ENCODE peak calls at places on chromosome 18, in eight cellular contexts. B is stimulated activated CD8-positive, alpha-beta memory T cell treated with anti-CD3 and anti-CD28 coated beads, Interleukin-4, amount 100 ng/mL, for 4 hours; W is neural crest cell; L is bronchial epithelial cell; T is naive B cell; K is fibroblast of lung; X is progenitor cell of endocrine pancreas; R is activated naive CD4-positive, alpha-beta T cell. Z is an unnamed sample.

GRCh38 chr18:77405096-77405495 is 155.4 kb downstream of the GALR1 start:
- DNase-seq in B (no peak), W (no peak), L (no peak), T (no peak), K (no peak), X (no peak), R (no peak), Z (no peak)

GRCh38 chr18:2304378-2305175 is 266.7 kb downstream of the METTL4 start:
- DNase-seq in B (no peak), W (no peak), L (peak; percentile 92), T (no peak), K (no peak), X (no peak), R (no peak), Z (no peak)

GRCh38 chr18:50320719-50321118 is 33.2 kb upstream of the CXXC1 start:
- DNase-seq in B (no peak), W (no peak), L (no peak), T (no peak), K (no peak), X (no peak), R (no peak), Z (no peak)

GRCh38 chr18:4921548-4921947 is 275.5 kb downstream of the AKAIN1 start:
- DNase-seq in B (no peak), W (no peak), L (no peak), T (no peak), K (no peak), X (no peak), R (no peak), Z (no peak)

GRCh38 chr18:51390695-51391094 is 193.2 kb upstream of the MEX3C start:
- DNase-seq in B (no peak), W (no peak), L (peak; percentile 57), T (no peak), K (no peak), X (no peak), R (no peak), Z (no peak)

GRCh38 chr18:28984731-28985130 is 807.8 kb upstream of the CDH2 start:
- DNase-seq in B (no peak), W (no peak), L (peak; percentile 50), T (no peak), K (no peak), X (no peak), R (no peak), Z (no peak)

GRCh38 chr18:35938158-35938557 is 34.3 kb upstream of the RMP24 start:
- DNase-seq in B (no peak), W (no peak), L (peak; percentile 71), T (no peak), K (peak; percentile 16), X (no peak), R (no peak), Z (no peak)

GRCh38 chr18:51559902-51560287 is 362.4 kb upstream of the MEX3C start:
- DNase-seq in B (no peak), W (no peak), L (peak; percentile 8), T (no peak), K (no peak), X (no peak), R (no peak), Z (no peak)

GRCh38 chr18:35026407-35027061 is 14.7 kb upstream of the MAPRE2 start:
- DNase-seq in B (no peak), W (no peak), L (no peak), T (peak; percentile 41), K (no peak), X (no peak), R (no peak), Z (no peak)

GRCh38 chr18:5604778-5605177 is 61.0 kb upstream of the EPB41L3 start:
- DNase-seq in B (no peak), W (no peak), L (no peak), T (no peak), K (no peak), X (no peak), R (no peak), Z (no peak)

GRCh38 chr18:5546660-5547059 is 2.9 kb upstream of the EPB41L3 start:
- DNase-seq in B (no peak), W (peak; percentile 18), L (peak; percentile 3), T (no peak), K (peak; percentile 74), X (no peak), R (no peak), Z (peak; percentile 41)

GRCh38 chr18:73462092-73462491 is 594.3 kb upstream of the NETO1 start:
- DNase-seq in B (no peak), W (no peak), L (peak; percentile 17), T (no peak), K (peak; percentile 84), X (no peak), R (no peak), Z (no peak)

GRCh38 chr18:22347624-22348511 is 69.8 kb downstream of the CTAGE1 start:
- DNase-seq in B (no peak), W (no peak), L (peak; percentile 23), T (no peak), K (peak; percentile 38), X (peak; percentile 18), R (no peak), Z (no peak)

GRCh38 chr18:32177530-32177929 is 12.3 kb upstream of the MEP1B start:
- DNase-seq in B (no peak), W (no peak), L (no peak), T (no peak), K (no peak), X (no peak), R (no peak), Z (no peak)

GRCh38 chr18:22471546-22472131 is 53.9 kb upstream of the CTAGE1 start:
- DNase-seq in B (no peak), W (no peak), L (no peak), T (no peak), K (peak; percentile 44), X (no peak), R (no peak), Z (no peak)

GRCh38 chr18:13500227-13500865 is 226.0 kb downstream of the FAM210A start:
- DNase-seq in B (no peak), W (peak; percentile 33), L (peak; percentile 80), T (no peak), K (peak; percentile 56), X (no peak), R (no peak), Z (peak; percentile 42)

GRCh38 chr18:72232611-72233010 is 311.5 kb downstream of the CBLN2 start:
- DNase-seq in B (no peak), W (no peak), L (no peak), T (no peak), K (no peak), X (no peak), R (no peak), Z (no peak)

GRCh38 chr18:44654555-44654954 is 26.1 kb upstream of the SETBP1 start:
- DNase-seq in B (no peak), W (no peak), L (peak; percentile 97), T (no peak), K (peak; percentile 53), X (no peak), R (no peak), Z (no peak)

GRCh38 chr18:3037423-3037915 is 24.5 kb upstream of the LPIN2 start:
- DNase-seq in B (no peak), W (no peak), L (peak; percentile 96), T (no peak), K (peak; percentile 76), X (no peak), R (no peak), Z (no peak)

GRCh38 chr18:77486985-77487384 is 237.3 kb downstream of the GALR1 start:
- DNase-seq in B (no peak), W (no peak), L (peak; percentile 21), T (no peak), K (no peak), X (no peak), R (no peak), Z (no peak)

GRCh38 chr18:54740146-54740844 is 88.0 kb upstream of the RAB27B start:
- DNase-seq in B (no peak), W (no peak), L (peak; percentile 86), T (no peak), K (peak; percentile 79), X (no peak), R (no peak), Z (no peak)

GRCh38 chr18:79581406-79581805 is 98.2 kb upstream of the CTDP1 start:
- DNase-seq in B (no peak), W (no peak), L (no peak), T (no peak), K (no peak), X (no peak), R (no peak), Z (no peak)

GRCh38 chr18:75066936-75067335 is 142.0 kb downstream of the PTGR3 start:
- DNase-seq in B (no peak), W (no peak), L (no peak), T (no peak), K (no peak), X (no peak), R (no peak), Z (no peak)

GRCh38 chr18:59963229-59963628 is 63.4 kb downstream of the PMAIP1 start:
- DNase-seq in B (no peak), W (no peak), L (no peak), T (no peak), K (no peak), X (no peak), R (no peak), Z (no peak)

GRCh38 chr18:3478262-3478978 is 28.4 kb downstream of the TGIF1 start:
- DNase-seq in B (no peak), W (no peak), L (peak; percentile 49), T (no peak), K (no peak), X (no peak), R (no peak), Z (no peak)

GRCh38 chr18:41096504-41096903 is 858.5 kb upstream of the PIK3C3 start:
- DNase-seq in B (no peak), W (no peak), L (peak; percentile 61), T (no peak), K (peak; percentile 58), X (no peak), R (no peak), Z (peak; percentile 7)

GRCh38 chr18:35432565-35433001 is 55.4 kb upstream of the ZNF396 start:
- DNase-seq in B (no peak), W (no peak), L (no peak), T (no peak), K (no peak), X (no peak), R (no peak), Z (no peak)

GRCh38 chr18:23311346-23312103 is 141.6 kb upstream of the RIOK3 start:
- DNase-seq in B (no peak), W (no peak), L (peak; percentile 82), T (no peak), K (peak; percentile 93), X (no peak), R (no peak), Z (no peak)

GRCh38 chr18:5972298-5972697 is 77.0 kb upstream of the TMEM200C start:
- DNase-seq in B (no peak), W (no peak), L (no peak), T (no peak), K (no peak), X (no peak), R (no peak), Z (no peak)